ENCODE peak calls at places on chromosomes 4 and X, in nine cellular contexts. One of them, this sample, is unnamed.

GRCh38 chr4:135319685-135320084 is 1118.1 kb upstream of the PABPC4L start:
- DNase-seq in colonic mucosa: no peak
- DNase-seq in GM23248: no peak
- DNase-seq in tibial nerve: no peak
- DNase-seq in GM23338: peak; percentile 45
- DNase-seq in lower lobe of right lung: no peak
- DNase-seq in fibroblast of lung: peak; percentile 1
- DNase-seq in uterus: no peak
- DNase-seq in CD8-positive, alpha-beta memory T cell: no peak
- DNase-seq in this sample: peak; percentile 52

GRCh38 chr4:26204911-26205368 is 115.9 kb upstream of the RBPJ start:
- DNase-seq in colonic mucosa: no peak
- DNase-seq in GM23248: no peak
- DNase-seq in tibial nerve: peak; percentile 43
- DNase-seq in GM23338: peak; percentile 41
- DNase-seq in lower lobe of right lung: no peak
- DNase-seq in fibroblast of lung: no peak
- DNase-seq in uterus: peak; percentile 63
- DNase-seq in CD8-positive, alpha-beta memory T cell: no peak
- DNase-seq in this sample: no peak

GRCh38 chr4:186104114-186104894 is at the start of gene FAM149A:
- DNase-seq in colonic mucosa: peak; percentile 84
- DNase-seq in GM23248: peak; percentile 12
- DNase-seq in tibial nerve: no peak
- DNase-seq in GM23338: peak; percentile 83
- DNase-seq in lower lobe of right lung: peak; percentile 86
- DNase-seq in fibroblast of lung: peak; percentile 1
- DNase-seq in uterus: peak; percentile 51
- DNase-seq in CD8-positive, alpha-beta memory T cell: peak; percentile 11
- DNase-seq in this sample: no peak

GRCh38 chrX:11329016-11329415 is 35.8 kb downstream of the AMELX start:
- DNase-seq in colonic mucosa: no peak
- DNase-seq in GM23248: peak; percentile 47
- DNase-seq in tibial nerve: no peak
- DNase-seq in GM23338: no peak
- DNase-seq in lower lobe of right lung: no peak
- DNase-seq in fibroblast of lung: peak; percentile 32
- DNase-seq in uterus: no peak
- DNase-seq in CD8-positive, alpha-beta memory T cell: no peak
- DNase-seq in this sample: no peak

GRCh38 chrX:45322382-45322781 is 121.7 kb upstream of the DIPK2B start:
- DNase-seq in colonic mucosa: peak; percentile 48
- DNase-seq in GM23248: peak; percentile 81
- DNase-seq in tibial nerve: peak; percentile 24
- DNase-seq in GM23338: peak; percentile 61
- DNase-seq in lower lobe of right lung: no peak
- DNase-seq in fibroblast of lung: peak; percentile 87
- DNase-seq in uterus: peak; percentile 25
- DNase-seq in CD8-positive, alpha-beta memory T cell: no peak
- DNase-seq in this sample: peak; percentile 66

GRCh38 chrX:40108959-40109287 is 11.2 kb upstream of the BCOR start:
- DNase-seq in colonic mucosa: peak; percentile 79
- DNase-seq in GM23248: peak; percentile 85
- DNase-seq in tibial nerve: peak; percentile 44
- DNase-seq in GM23338: peak; percentile 54
- DNase-seq in lower lobe of right lung: peak; percentile 79
- DNase-seq in fibroblast of lung: peak; percentile 78
- DNase-seq in uterus: peak; percentile 82
- DNase-seq in CD8-positive, alpha-beta memory T cell: peak; percentile 52
- DNase-seq in this sample: peak; percentile 63

GRCh38 chrX:88438209-88438608 is 308.8 kb upstream of the CPXCR1 start:
- DNase-seq in colonic mucosa: no peak
- DNase-seq in GM23248: no peak
- DNase-seq in tibial nerve: no peak
- DNase-seq in GM23338: no peak
- DNase-seq in lower lobe of right lung: no peak
- DNase-seq in fibroblast of lung: no peak
- DNase-seq in uterus: no peak
- DNase-seq in CD8-positive, alpha-beta memory T cell: no peak
- DNase-seq in this sample: no peak

GRCh38 chr4:183492791-183493221 is 12.1 kb upstream of the ING2 start:
- DNase-seq in colonic mucosa: no peak
- DNase-seq in GM23248: peak; percentile 89
- DNase-seq in tibial nerve: no peak
- DNase-seq in GM23338: no peak
- DNase-seq in lower lobe of right lung: no peak
- DNase-seq in fibroblast of lung: no peak
- DNase-seq in uterus: no peak
- DNase-seq in CD8-positive, alpha-beta memory T cell: no peak
- DNase-seq in this sample: peak; percentile 98

GRCh38 chr4:149589826-149590225 is 225.8 kb downstream of the IQCM start:
- DNase-seq in colonic mucosa: no peak
- DNase-seq in GM23248: no peak
- DNase-seq in tibial nerve: no peak
- DNase-seq in GM23338: no peak
- DNase-seq in lower lobe of right lung: no peak
- DNase-seq in fibroblast of lung: no peak
- DNase-seq in uterus: no peak
- DNase-seq in CD8-positive, alpha-beta memory T cell: no peak
- DNase-seq in this sample: no peak

GRCh38 chr4:153064571-153064970 is 128.4 kb downstream of the FHDC1 start:
- DNase-seq in colonic mucosa: peak; percentile 41
- DNase-seq in GM23248: no peak
- DNase-seq in tibial nerve: no peak
- DNase-seq in GM23338: peak; percentile 58
- DNase-seq in lower lobe of right lung: no peak
- DNase-seq in fibroblast of lung: no peak
- DNase-seq in uterus: no peak
- DNase-seq in CD8-positive, alpha-beta memory T cell: no peak
- DNase-seq in this sample: no peak

DNA sequence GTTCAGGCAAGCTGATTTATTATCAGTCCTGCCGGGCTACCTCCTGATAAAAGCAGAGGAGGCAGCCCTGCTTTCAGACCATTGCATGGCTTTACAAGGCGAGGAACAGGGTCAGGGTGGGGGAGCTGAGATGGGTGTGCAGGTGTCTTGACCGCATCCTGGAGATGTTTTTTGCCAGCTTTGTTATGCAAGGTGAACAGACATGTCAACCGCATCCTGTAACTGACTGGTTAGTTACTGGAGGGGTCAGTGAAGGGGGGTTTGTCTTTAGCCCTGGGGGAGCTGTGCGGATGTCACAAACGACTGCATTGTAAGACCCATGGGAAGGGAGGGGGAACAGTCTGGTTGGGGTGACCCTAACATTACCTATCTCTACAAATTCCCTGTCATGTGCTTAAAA is 10.0 kb downstream of the ADAM29 start:
- DNase-seq in colonic mucosa: no peak
- DNase-seq in GM23248: no peak
- DNase-seq in tibial nerve: no peak
- DNase-seq in GM23338: no peak
- DNase-seq in lower lobe of right lung: no peak
- DNase-seq in fibroblast of lung: no peak
- DNase-seq in uterus: no peak
- DNase-seq in CD8-positive, alpha-beta memory T cell: no peak
- DNase-seq in this sample: no peak
- H3K4me1 ChIP-seq in colonic mucosa: no peaks in the 10 kb centered on the region
- H3K4me1 ChIP-seq in GM23248: no peaks in the 10 kb centered on the region
- H3K4me1 ChIP-seq in tibial nerve: no peaks in the 10 kb centered on the region
- H3K4me1 ChIP-seq in GM23338: no peaks in the 10 kb centered on the region
- H3K4me1 ChIP-seq in lower lobe of right lung: no peaks in the 10 kb centered on the region
- H3K4me1 ChIP-seq in fibroblast of lung: no peaks in the 10 kb centered on the region
- H3K4me1 ChIP-seq in uterus: no peaks in the 10 kb centered on the region
- H3K4me1 ChIP-seq in CD8-positive, alpha-beta memory T cell: no peaks in the 10 kb centered on the region
- H3K4me1 ChIP-seq in this sample: no peaks in the 10 kb centered on the region

GRCh38 chr4:70901607-70901983 is 574 bp upstream of the MOB1B start:
- DNase-seq in colonic mucosa: no peak
- DNase-seq in GM23248: no peak
- DNase-seq in tibial nerve: peak; percentile 12
- DNase-seq in GM23338: no peak
- DNase-seq in lower lobe of right lung: no peak
- DNase-seq in fibroblast of lung: no peak
- DNase-seq in uterus: no peak
- DNase-seq in CD8-positive, alpha-beta memory T cell: no peak
- DNase-seq in this sample: peak; percentile 26
- H3K27ac ChIP-seq in colonic mucosa: peak overlapping the region; percentile 76
- H3K27ac ChIP-seq in GM23248: peak overlapping the region; percentile 68
- H3K27ac ChIP-seq in tibial nerve: peak overlapping the region; percentile 74
- H3K27ac ChIP-seq in GM23338: peak overlapping the region; percentile 88
- H3K27ac ChIP-seq in lower lobe of right lung: peak overlapping the region; percentile 86
- H3K27ac ChIP-seq in fibroblast of lung: peak overlapping the region; percentile 69
- H3K27ac ChIP-seq in uterus: peak overlapping the region; percentile 82
- H3K27ac ChIP-seq in CD8-positive, alpha-beta memory T cell: peak overlapping the region; percentile 77
- H3K27ac ChIP-seq in this sample: no peak overlapping the region

DNA sequence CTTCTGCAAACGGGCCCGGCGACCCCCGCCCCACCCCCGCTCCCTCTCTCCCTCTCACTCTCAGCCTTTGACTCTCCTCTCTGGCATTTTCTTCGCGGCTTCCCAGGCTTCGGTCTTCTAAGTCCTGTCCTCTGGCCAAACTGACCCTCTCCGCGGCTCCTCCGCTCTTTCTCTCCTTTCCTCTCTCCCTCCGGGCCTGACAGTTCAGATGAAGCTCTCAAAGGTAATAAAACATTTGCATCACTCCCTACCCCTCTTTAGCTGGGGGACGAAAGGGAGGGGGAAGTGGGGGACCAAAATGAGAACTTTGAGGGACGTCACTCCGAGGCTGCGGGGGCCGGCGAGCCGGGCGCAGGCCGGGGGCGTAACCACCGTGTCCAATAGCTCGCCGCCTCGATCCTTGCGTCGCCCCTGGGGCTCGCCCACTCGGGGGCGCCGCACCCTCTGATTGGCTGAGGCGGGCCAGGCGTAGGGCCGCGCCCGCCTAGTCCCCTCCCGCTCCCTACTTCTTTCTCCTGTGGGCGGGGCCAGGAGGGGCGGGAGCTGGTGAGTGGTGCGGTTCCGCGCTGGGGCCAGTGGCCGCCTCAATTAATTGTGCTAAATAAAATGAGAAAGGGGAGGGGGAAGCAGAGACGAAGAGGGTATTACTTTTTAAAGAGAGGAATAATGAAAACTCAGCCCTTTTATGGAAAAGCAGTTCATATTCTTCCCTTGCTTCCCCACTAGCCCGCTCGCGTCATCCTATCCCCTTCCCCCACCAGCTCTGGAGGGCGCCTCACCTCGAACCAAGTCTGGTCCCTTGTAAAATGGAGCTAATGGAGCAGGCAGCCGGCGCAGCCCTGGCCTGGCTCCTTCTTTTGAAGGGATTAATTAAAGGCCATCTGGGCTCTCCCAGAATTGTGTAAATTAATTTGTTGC is at the start of gene NKX6-1:
- DNase-seq in colonic mucosa: peak; percentile 64
- DNase-seq in GM23248: peak; percentile 68
- DNase-seq in tibial nerve: peak; percentile 29
- DNase-seq in GM23338: peak; percentile 98
- DNase-seq in lower lobe of right lung: peak; percentile 60
- DNase-seq in fibroblast of lung: peak; percentile 55
- DNase-seq in uterus: peak; percentile 54
- DNase-seq in CD8-positive, alpha-beta memory T cell: no peak
- DNase-seq in this sample: no peak
- H3K27me3 ChIP-seq in colonic mucosa: peaks cover 97% of the 10 kb centered on the region
- H3K27me3 ChIP-seq in GM23248: peaks cover 95% of the 10 kb centered on the region
- H3K27me3 ChIP-seq in tibial nerve: peaks cover 15% of the 10 kb centered on the region
- H3K27me3 ChIP-seq in GM23338: peaks cover 97% of the 10 kb centered on the region
- H3K27me3 ChIP-seq in lower lobe of right lung: peaks cover 100% of the 10 kb centered on the region
- H3K27me3 ChIP-seq in fibroblast of lung: peaks cover 63% of the 10 kb centered on the region
- H3K27me3 ChIP-seq in uterus: peaks cover 95% of the 10 kb centered on the region
- H3K27me3 ChIP-seq in CD8-positive, alpha-beta memory T cell: peaks cover 78% of the 10 kb centered on the region
- H3K27me3 ChIP-seq in this sample: peaks cover 100% of the 10 kb centered on the region

GRCh38 chr4:148171596-148171995 is 270.6 kb downstream of the NR3C2 start:
- DNase-seq in colonic mucosa: no peak
- DNase-seq in GM23248: no peak
- DNase-seq in tibial nerve: no peak
- DNase-seq in GM23338: no peak
- DNase-seq in lower lobe of right lung: no peak
- DNase-seq in fibroblast of lung: no peak
- DNase-seq in uterus: no peak
- DNase-seq in CD8-positive, alpha-beta memory T cell: no peak
- DNase-seq in this sample: no peak
- H3K4me1 ChIP-seq in colonic mucosa: no peaks in the 10 kb centered on the region
- H3K4me1 ChIP-seq in GM23248: peaks cover 1% of the 10 kb centered on the region
- H3K4me1 ChIP-seq in tibial nerve: peaks cover 7% of the 10 kb centered on the region
- H3K4me1 ChIP-seq in GM23338: no peaks in the 10 kb centered on the region
- H3K4me1 ChIP-seq in lower lobe of right lung: no peaks in the 10 kb centered on the region
- H3K4me1 ChIP-seq in fibroblast of lung: no peaks in the 10 kb centered on the region
- H3K4me1 ChIP-seq in uterus: no peaks in the 10 kb centered on the region
- H3K4me1 ChIP-seq in CD8-positive, alpha-beta memory T cell: peaks cover 4% of the 10 kb centered on the region
- H3K4me1 ChIP-seq in this sample: peaks cover 9% of the 10 kb centered on the region

GRCh38 chr4:3371038-3371437 is 70.7 kb upstream of the HGFAC start:
- DNase-seq in colonic mucosa: no peak
- DNase-seq in GM23248: peak; percentile 7
- DNase-seq in tibial nerve: no peak
- DNase-seq in GM23338: peak; percentile 52
- DNase-seq in lower lobe of right lung: peak; percentile 40
- DNase-seq in fibroblast of lung: no peak
- DNase-seq in uterus: no peak
- DNase-seq in CD8-positive, alpha-beta memory T cell: no peak
- DNase-seq in this sample: no peak
- H3K27ac ChIP-seq in colonic mucosa: no peak overlapping the region
- H3K27ac ChIP-seq in GM23248: no peak overlapping the region
- H3K27ac ChIP-seq in tibial nerve: no peak overlapping the region
- H3K27ac ChIP-seq in GM23338: no peak overlapping the region
- H3K27ac ChIP-seq in lower lobe of right lung: no peak overlapping the region
- H3K27ac ChIP-seq in fibroblast of lung: no peak overlapping the region
- H3K27ac ChIP-seq in uterus: peak overlapping the region; percentile 15
- H3K27ac ChIP-seq in CD8-positive, alpha-beta memory T cell: no peak overlapping the region
- H3K27ac ChIP-seq in this sample: no peak overlapping the region

This sample was measured in foreskin keratinocyte.